ENCODE peak calls at places on chromosomes 3 and 15, in nine cellular contexts. T is stimulated activated CD8-positive, alpha-beta memory T cell treated with anti-CD3 and anti-CD28 coated beads, Interleukin-2, amount 100 ng/mL, for 48 hours; X is posterior cingulate gyrus; Q is foreskin fibroblast; D is MCF 10A; M is GM03348; U is GM20000; F is epithelial cell of proximal tubule; I is activated naive CD4-positive, alpha-beta T cell. B is an unnamed sample.

GRCh38 chr15:67080900-67081431 is 15.6 kb downstream of the SMAD3 start:
- DNase-seq in T (no peak), X (no peak), Q (peak; percentile 90), D (no peak), M (peak; percentile 83), U (peak; percentile 70), F (peak; percentile 76), I (no peak), B (peak; percentile 84)

GRCh38 chr3:8848696-8849131 is 79.3 kb upstream of the OXTR start:
- DNase-seq in T (no peak), X (no peak), Q (peak; percentile 85), D (no peak), M (peak; percentile 40), U (no peak), F (no peak), I (no peak), B (peak; percentile 12)

GRCh38 chr15:25323420-25323819 is 115.4 kb downstream of the UBE3A start:
- DNase-seq in T (no peak), X (no peak), Q (no peak), D (no peak), M (no peak), U (no peak), F (no peak), I (no peak), B (no peak)

GRCh38 chr3:85360742-85361387 is 402.1 kb downstream of the CADM2 start:
- DNase-seq in T (no peak), X (peak; percentile 80), Q (peak; percentile 57), D (peak; percentile 57), M (no peak), U (peak; percentile 12), F (peak; percentile 1), I (no peak), B (peak; percentile 76)

GRCh38 chr3:40382617-40382979 is 4.4 kb upstream of the ENTPD3 start:
- DNase-seq in T (no peak), X (no peak), Q (peak; percentile 28), D (no peak), M (no peak), U (no peak), F (no peak), I (no peak), B (no peak)

GRCh38 chr15:76209948-76210347 is 101.3 kb downstream of the ETFA start:
- DNase-seq in T (no peak), X (no peak), Q (no peak), D (no peak), M (no peak), U (peak; percentile 10), F (no peak), I (no peak), B (no peak)

GRCh38 chr15:98126326-98127090 is 166.0 kb downstream of the ARRDC4 start:
- DNase-seq in T (no peak), X (no peak), Q (peak; percentile 10), D (peak; percentile 6), M (peak; percentile 24), U (no peak), F (no peak), I (no peak), B (peak; percentile 42)

GRCh38 chr3:184805351-184806038 is 6.5 kb upstream of the VPS8 start:
- DNase-seq in T (no peak), X (no peak), Q (no peak), D (no peak), M (no peak), U (no peak), F (no peak), I (no peak), B (no peak)

GRCh38 chr3:51873253-51873766 is 2.1 kb downstream of the IQCF5 start:
- DNase-seq in T (no peak), X (no peak), Q (no peak), D (no peak), M (no peak), U (no peak), F (no peak), I (no peak), B (no peak)

GRCh38 chr3:52245322-52246263 is at the start of gene PPM1M:
- DNase-seq in T (no peak), X (peak; percentile 27), Q (peak; percentile 79), D (peak; percentile 38), M (peak; percentile 88), U (peak; percentile 87), F (no peak), I (no peak), B (peak; percentile 79)

GRCh38 chr3:108133858-108134554 is 43.2 kb upstream of the CD47 start:
- DNase-seq in T (no peak), X (no peak), Q (no peak), D (no peak), M (no peak), U (no peak), F (no peak), I (no peak), B (no peak)

GRCh38 chr3:146274833-146275232 is 23.9 kb upstream of the PLSCR4 start:
- DNase-seq in T (no peak), X (no peak), Q (peak; percentile 87), D (no peak), M (peak; percentile 58), U (no peak), F (no peak), I (no peak), B (no peak)

GRCh38 chr3:7917443-7918151 is 584.0 kb upstream of the LMCD1 start:
- DNase-seq in T (no peak), X (no peak), Q (no peak), D (no peak), M (no peak), U (no peak), F (no peak), I (no peak), B (no peak)

GRCh38 chr15:75065467-75065850 is 42.1 kb downstream of the PPCDC start:
- DNase-seq in T (no peak), X (no peak), Q (no peak), D (no peak), M (no peak), U (no peak), F (no peak), I (no peak), B (peak; percentile 43)

GRCh38 chr15:45157056-45157455 is 27.3 kb downstream of the DUOX1 start:
- DNase-seq in T (no peak), X (no peak), Q (peak; percentile 65), D (peak; percentile 19), M (peak; percentile 83), U (no peak), F (no peak), I (no peak), B (no peak)

GRCh38 chr15:70062321-70062956 is 35.3 kb downstream of the TLE3 start:
- DNase-seq in T (no peak), X (peak; percentile 71), Q (peak; percentile 96), D (no peak), M (peak; percentile 86), U (no peak), F (peak; percentile 37), I (no peak), B (peak; percentile 91)

GRCh38 chr3:150309557-150309956 is 98.5 kb upstream of the TSC22D2 start:
- DNase-seq in T (no peak), X (no peak), Q (peak; percentile 65), D (peak; percentile 45), M (no peak), U (no peak), F (no peak), I (no peak), B (no peak)

GRCh38 chr3:98978068-98978811 is 76.7 kb upstream of the DCBLD2 start:
- DNase-seq in T (no peak), X (no peak), Q (no peak), D (no peak), M (no peak), U (no peak), F (no peak), I (no peak), B (no peak)

GRCh38 chr3:161349529-161350278 is 21.6 kb downstream of the SPTSSB start:
- DNase-seq in T (no peak), X (no peak), Q (peak; percentile 92), D (peak; percentile 97), M (peak; percentile 74), U (no peak), F (peak; percentile 91), I (no peak), B (no peak)

GRCh38 chr3:96449803-96450202 is 364.6 kb upstream of the EPHA6 start:
- DNase-seq in T (no peak), X (no peak), Q (no peak), D (no peak), M (no peak), U (no peak), F (no peak), I (no peak), B (peak; percentile 12)

GRCh38 chr3:179046497-179047353 is 24.9 kb downstream of the ZMAT3 start:
- DNase-seq in T (no peak), X (no peak), Q (no peak), D (no peak), M (no peak), U (peak; percentile 55), F (no peak), I (no peak), B (no peak)

GRCh38 chr3:174035317-174035886 is 637.9 kb downstream of the NLGN1 start:
- DNase-seq in T (no peak), X (no peak), Q (peak; percentile 12), D (peak; percentile 37), M (no peak), U (no peak), F (no peak), I (no peak), B (peak; percentile 1)

GRCh38 chr3:181417748-181418147 is 294.0 kb upstream of the SOX2 start:
- DNase-seq in T (no peak), X (peak; percentile 51), Q (no peak), D (no peak), M (no peak), U (no peak), F (no peak), I (no peak), B (peak; percentile 24)

GRCh38 chr3:128590948-128591347 is 59.7 kb downstream of the RPN1 start:
- DNase-seq in T (no peak), X (no peak), Q (no peak), D (no peak), M (no peak), U (no peak), F (no peak), I (no peak), B (no peak)

GRCh38 chr3:151580592-151580991 is 119.7 kb upstream of the IGSF10 start:
- DNase-seq in T (no peak), X (no peak), Q (peak; percentile 81), D (no peak), M (peak; percentile 62), U (no peak), F (peak; percentile 20), I (no peak), B (peak; percentile 73)

GRCh38 chr15:70447927-70448698 is 315.2 kb downstream of the UACA start:
- DNase-seq in T (peak; percentile 21), X (no peak), Q (peak; percentile 14), D (no peak), M (no peak), U (no peak), F (no peak), I (no peak), B (peak; percentile 66)

GRCh38 chr3:61562042-61562809 is 855 bp downstream of the PTPRG start:
- DNase-seq in T (no peak), X (peak; percentile 19), Q (peak; percentile 49), D (no peak), M (peak; percentile 57), U (peak; percentile 47), F (no peak), I (no peak), B (peak; percentile 62)

GRCh38 chr3:181971424-181971823 is 259.7 kb downstream of the SOX2 start:
- DNase-seq in T (no peak), X (no peak), Q (no peak), D (no peak), M (no peak), U (no peak), F (no peak), I (no peak), B (no peak)

GRCh38 chr3:65714138-65714537 is 324.6 kb downstream of the MAGI1 start:
- DNase-seq in T (no peak), X (no peak), Q (peak; percentile 58), D (no peak), M (no peak), U (no peak), F (no peak), I (no peak), B (peak; percentile 39)

GRCh38 chr3:135558906-135559305 is 406.6 kb upstream of the PPP2R3A start:
- DNase-seq in T (no peak), X (no peak), Q (no peak), D (no peak), M (no peak), U (no peak), F (no peak), I (no peak), B (no peak)

GRCh38 chr15:96444865-96445264 is 114.4 kb downstream of the NR2F2 start:
- DNase-seq in T (no peak), X (no peak), Q (no peak), D (no peak), M (no peak), U (no peak), F (no peak), I (no peak), B (no peak)